ENCODE peak calls at places on chromosomes 2 and 18, in four cellular contexts. Q is Daoy, X is ovary, U is AG09309. M is an unnamed sample.

GRCh38 chr2:230657462-230657861 is 55.2 kb upstream of the CAB39 start:
- DNase-seq in Q (no peak), U (no peak), X (no peak), M (no peak)

GRCh38 chr2:74332550-74333174 is 10.6 kb downstream of the SLC4A5 start:
- DNase-seq in X (no peak), U (no peak), Q (no peak), M (no peak)

GRCh38 chr2:195533771-195534642 is 123.0 kb upstream of the SLC39A10 start:
- DNase-seq in U (peak; percentile 90), Q (peak; percentile 84), X (peak; percentile 18), M (no peak)

GRCh38 chr18:8507881-8508280 is 101.4 kb upstream of the RAB12 start:
- DNase-seq in Q (no peak), U (peak; percentile 21), X (no peak), M (no peak)

GRCh38 chr2:105660489-105660888 is 84.2 kb upstream of the NCK2 start:
- DNase-seq in X (no peak), U (no peak), Q (no peak), M (no peak)

GRCh38 chr2:33131108-33131507 is 184.4 kb downstream of the LTBP1 start:
- DNase-seq in X (no peak), U (no peak), Q (peak; percentile 11), M (no peak)

GRCh38 chr2:66481100-66481549 is 46.2 kb downstream of the MEIS1 start:
- DNase-seq in Q (peak; percentile 60), X (no peak), U (no peak), M (no peak)

GRCh38 chr2:14779252-14779651 is 146.7 kb downstream of the LRATD1 start:
- DNase-seq in Q (no peak), U (no peak), X (no peak), M (no peak)

GRCh38 chr18:35910327-35910726 is 62.2 kb upstream of the RMP24 start:
- DNase-seq in X (no peak), Q (no peak), U (no peak), M (no peak)

GRCh38 chr18:36729197-36729596 is 99.6 kb downstream of the TPGS2 start:
- DNase-seq in U (no peak), X (no peak), Q (no peak), M (no peak)

GRCh38 chr2:115165529-115166109 is 723.2 kb downstream of the DPP10 start:
- DNase-seq in U (no peak), Q (no peak), X (no peak), M (no peak)

GRCh38 chr2:235305678-235306077 is 188.2 kb upstream of the AGAP1 start:
- DNase-seq in U (no peak), Q (no peak), X (no peak), M (no peak)

GRCh38 chr2:116924509-116924908 is 890.0 kb upstream of the DDX18 start:
- DNase-seq in U (no peak), Q (no peak), X (no peak), M (no peak)

GRCh38 chr2:98347298-98348065 is 1.2 kb downstream of the CNGA3 start:
- DNase-seq in X (no peak), U (no peak), Q (no peak), M (no peak)

GRCh38 chr2:201090574-201090973 is 18.8 kb downstream of the NDUFB3 start:
- DNase-seq in X (no peak), Q (no peak), U (no peak), M (no peak)

GRCh38 chr18:40414155-40414754 is 1540.8 kb upstream of the PIK3C3 start:
- DNase-seq in X (no peak), U (no peak), Q (no peak), M (no peak)

GRCh38 chr2:85584857-85585780 is 888 bp downstream of the VAMP5 start:
- DNase-seq in X (no peak), Q (peak; percentile 79), U (no peak), M (peak; percentile 77)

GRCh38 chr2:191565647-191566198 is 112.2 kb upstream of the NABP1 start:
- DNase-seq in Q (no peak), U (no peak), X (no peak), M (no peak)

GRCh38 chr2:227388537-227389011 is 825 bp upstream of the SCYGR1 start:
- DNase-seq in U (peak; percentile 98), X (no peak), Q (no peak), M (no peak)

GRCh38 chr2:7083580-7084509 is 166.6 kb downstream of the RNF144A start:
- DNase-seq in U (no peak), X (no peak), Q (peak; percentile 28), M (no peak)

GRCh38 chr2:196696423-196697073 is 57.0 kb downstream of the CCDC150 start:
- DNase-seq in X (no peak), U (peak; percentile 79), Q (peak; percentile 59), M (no peak)